ENCODE peak calls at places on chromosome 5, in eight cellular contexts. One of them, this sample, is unnamed.

GRCh38 chr5:66382152-66382551 is 214.0 kb upstream of the MAST4 start:
- DNase-seq in CD8-positive, alpha-beta memory T cell: no peak
- DNase-seq in BJ: no peak
- DNase-seq in AG04449: no peak
- DNase-seq in Peyer's patch: no peak
- DNase-seq in CD4-positive, alpha-beta memory T cell: no peak
- DNase-seq in bronchial epithelial cell: no peak
- DNase-seq in HCT116: no peak
- DNase-seq in this sample: no peak

GRCh38 chr5:180603076-180603591 is 11.8 kb upstream of the SCGB3A1 start:
- DNase-seq in bronchial epithelial cell: no peak
- DNase-seq in CD8-positive, alpha-beta memory T cell: no peak
- DNase-seq in CD4-positive, alpha-beta memory T cell: no peak
- DNase-seq in HCT116: no peak
- DNase-seq in BJ: no peak
- DNase-seq in Peyer's patch: no peak
- DNase-seq in AG04449: no peak
- DNase-seq in this sample: no peak

GRCh38 chr5:53642006-53642405 is 81.6 kb downstream of the NDUFS4 start:
- DNase-seq in HCT116: no peak
- DNase-seq in Peyer's patch: no peak
- DNase-seq in CD8-positive, alpha-beta memory T cell: no peak
- DNase-seq in bronchial epithelial cell: peak
- DNase-seq in BJ: peak
- DNase-seq in AG04449: no peak
- DNase-seq in CD4-positive, alpha-beta memory T cell: no peak
- DNase-seq in this sample: no peak

GRCh38 chr5:179240561-179240960 is 104.7 kb downstream of the ADAMTS2 start:
- DNase-seq in AG04449: no peak
- DNase-seq in bronchial epithelial cell: no peak
- DNase-seq in BJ: no peak
- DNase-seq in CD8-positive, alpha-beta memory T cell: no peak
- DNase-seq in CD4-positive, alpha-beta memory T cell: no peak
- DNase-seq in HCT116: no peak
- DNase-seq in Peyer's patch: no peak
- DNase-seq in this sample: no peak

GRCh38 chr5:149257875-149258705 is 13.6 kb upstream of the AFAP1L1 start:
- DNase-seq in CD4-positive, alpha-beta memory T cell: no peak
- DNase-seq in HCT116: no peak
- DNase-seq in AG04449: peak
- DNase-seq in Peyer's patch: no peak
- DNase-seq in bronchial epithelial cell: peak
- DNase-seq in CD8-positive, alpha-beta memory T cell: no peak
- DNase-seq in BJ: no peak
- DNase-seq in this sample: no peak

GRCh38 chr5:15992918-15993317 is 186.7 kb downstream of the MARCHF11 start:
- DNase-seq in CD8-positive, alpha-beta memory T cell: no peak
- DNase-seq in AG04449: no peak
- DNase-seq in HCT116: no peak
- DNase-seq in bronchial epithelial cell: peak
- DNase-seq in CD4-positive, alpha-beta memory T cell: no peak
- DNase-seq in Peyer's patch: no peak
- DNase-seq in BJ: no peak
- DNase-seq in this sample: no peak

GRCh38 chr5:77631166-77631582 is 7.3 kb downstream of the OTP start:
- DNase-seq in BJ: no peak
- DNase-seq in HCT116: no peak
- DNase-seq in CD8-positive, alpha-beta memory T cell: no peak
- DNase-seq in AG04449: no peak
- DNase-seq in Peyer's patch: no peak
- DNase-seq in bronchial epithelial cell: no peak
- DNase-seq in CD4-positive, alpha-beta memory T cell: peak
- DNase-seq in this sample: no peak

GRCh38 chr5:73303139-73304079 is 130.4 kb downstream of the TMEM174 start:
- DNase-seq in bronchial epithelial cell: no peak
- DNase-seq in HCT116: no peak
- DNase-seq in CD8-positive, alpha-beta memory T cell: no peak
- DNase-seq in AG04449: no peak
- DNase-seq in Peyer's patch: no peak
- DNase-seq in BJ: no peak
- DNase-seq in CD4-positive, alpha-beta memory T cell: no peak
- DNase-seq in this sample: no peak

GRCh38 chr5:35229076-35230042 is 928 bp downstream of the PRLR start:
- DNase-seq in CD8-positive, alpha-beta memory T cell: no peak
- DNase-seq in CD4-positive, alpha-beta memory T cell: no peak
- DNase-seq in Peyer's patch: no peak
- DNase-seq in bronchial epithelial cell: no peak
- DNase-seq in HCT116: no peak
- DNase-seq in AG04449: no peak
- DNase-seq in BJ: no peak
- DNase-seq in this sample: no peak

GRCh38 chr5:157548513-157549282 is 26.9 kb downstream of the ADAM19 start:
- DNase-seq in AG04449: peak
- DNase-seq in CD4-positive, alpha-beta memory T cell: no peak
- DNase-seq in CD8-positive, alpha-beta memory T cell: no peak
- DNase-seq in Peyer's patch: no peak
- DNase-seq in BJ: peak
- DNase-seq in bronchial epithelial cell: peak
- DNase-seq in HCT116: no peak
- DNase-seq in this sample: no peak

GRCh38 chr5:125602184-125602583 is 821.0 kb upstream of the GRAMD2B start:
- DNase-seq in bronchial epithelial cell: no peak
- DNase-seq in BJ: no peak
- DNase-seq in CD4-positive, alpha-beta memory T cell: no peak
- DNase-seq in AG04449: no peak
- DNase-seq in CD8-positive, alpha-beta memory T cell: no peak
- DNase-seq in HCT116: no peak
- DNase-seq in Peyer's patch: no peak
- DNase-seq in this sample: peak

GRCh38 chr5:36880761-36881160 is 4.2 kb downstream of the NIPBL start:
- DNase-seq in CD8-positive, alpha-beta memory T cell: no peak
- DNase-seq in BJ: no peak
- DNase-seq in HCT116: no peak
- DNase-seq in Peyer's patch: no peak
- DNase-seq in bronchial epithelial cell: no peak
- DNase-seq in AG04449: no peak
- DNase-seq in CD4-positive, alpha-beta memory T cell: no peak
- DNase-seq in this sample: no peak

GRCh38 chr5:109964136-109964535 is 274.4 kb downstream of the MAN2A1 start:
- DNase-seq in bronchial epithelial cell: peak
- DNase-seq in AG04449: no peak
- DNase-seq in CD4-positive, alpha-beta memory T cell: no peak
- DNase-seq in Peyer's patch: no peak
- DNase-seq in CD8-positive, alpha-beta memory T cell: no peak
- DNase-seq in BJ: no peak
- DNase-seq in HCT116: no peak
- DNase-seq in this sample: no peak

GRCh38 chr5:14881826-14882225 is 10.2 kb upstream of the ANKH start:
- DNase-seq in CD4-positive, alpha-beta memory T cell: no peak
- DNase-seq in Peyer's patch: no peak
- DNase-seq in CD8-positive, alpha-beta memory T cell: no peak
- DNase-seq in bronchial epithelial cell: no peak
- DNase-seq in BJ: no peak
- DNase-seq in AG04449: no peak
- DNase-seq in HCT116: no peak
- DNase-seq in this sample: no peak

GRCh38 chr5:150458819-150459557 is 9.4 kb upstream of the RPS14 start:
- DNase-seq in CD4-positive, alpha-beta memory T cell: peak
- DNase-seq in BJ: no peak
- DNase-seq in HCT116: no peak
- DNase-seq in bronchial epithelial cell: peak
- DNase-seq in AG04449: no peak
- DNase-seq in Peyer's patch: peak
- DNase-seq in CD8-positive, alpha-beta memory T cell: peak
- DNase-seq in this sample: no peak

GRCh38 chr5:137137013-137137632 is 362.0 kb downstream of the SPOCK1 start:
- DNase-seq in CD8-positive, alpha-beta memory T cell: no peak
- DNase-seq in CD4-positive, alpha-beta memory T cell: no peak
- DNase-seq in bronchial epithelial cell: no peak
- DNase-seq in Peyer's patch: no peak
- DNase-seq in AG04449: no peak
- DNase-seq in HCT116: no peak
- DNase-seq in BJ: no peak
- DNase-seq in this sample: no peak

GRCh38 chr5:56638061-56638621 is 177.2 kb upstream of the MAP3K1 start:
- DNase-seq in CD8-positive, alpha-beta memory T cell: no peak
- DNase-seq in HCT116: no peak
- DNase-seq in BJ: no peak
- DNase-seq in Peyer's patch: no peak
- DNase-seq in CD4-positive, alpha-beta memory T cell: no peak
- DNase-seq in bronchial epithelial cell: no peak
- DNase-seq in AG04449: no peak
- DNase-seq in this sample: peak

GRCh38 chr5:56637321-56637920 is 177.9 kb upstream of the MAP3K1 start:
- DNase-seq in AG04449: no peak
- DNase-seq in CD4-positive, alpha-beta memory T cell: no peak
- DNase-seq in HCT116: no peak
- DNase-seq in BJ: no peak
- DNase-seq in CD8-positive, alpha-beta memory T cell: no peak
- DNase-seq in Peyer's patch: no peak
- DNase-seq in bronchial epithelial cell: no peak
- DNase-seq in this sample: no peak

GRCh38 chr5:56638768-56639238 is 176.5 kb upstream of the MAP3K1 start:
- DNase-seq in CD4-positive, alpha-beta memory T cell: no peak
- DNase-seq in HCT116: no peak
- DNase-seq in CD8-positive, alpha-beta memory T cell: no peak
- DNase-seq in BJ: no peak
- DNase-seq in Peyer's patch: no peak
- DNase-seq in AG04449: no peak
- DNase-seq in bronchial epithelial cell: peak
- DNase-seq in this sample: no peak

GRCh38 chr5:56640763-56641406 is 174.5 kb upstream of the MAP3K1 start:
- DNase-seq in Peyer's patch: peak
- DNase-seq in BJ: no peak
- DNase-seq in bronchial epithelial cell: peak
- DNase-seq in HCT116: no peak
- DNase-seq in CD4-positive, alpha-beta memory T cell: no peak
- DNase-seq in CD8-positive, alpha-beta memory T cell: no peak
- DNase-seq in AG04449: no peak
- DNase-seq in this sample: peak

GRCh38 chr5:56639491-56639890 is 175.9 kb upstream of the MAP3K1 start:
- DNase-seq in CD4-positive, alpha-beta memory T cell: no peak
- DNase-seq in BJ: no peak
- DNase-seq in Peyer's patch: no peak
- DNase-seq in HCT116: no peak
- DNase-seq in bronchial epithelial cell: no peak
- DNase-seq in CD8-positive, alpha-beta memory T cell: no peak
- DNase-seq in AG04449: no peak
- DNase-seq in this sample: no peak
- H3K4me3 ChIP-seq in CD4-positive, alpha-beta memory T cell: no peak
- H3K4me3 ChIP-seq in BJ: no peak
- H3K4me3 ChIP-seq in Peyer's patch: no peak
- H3K4me3 ChIP-seq in HCT116: no peak
- H3K4me3 ChIP-seq in bronchial epithelial cell: no peak
- H3K4me3 ChIP-seq in CD8-positive, alpha-beta memory T cell: no peak
- H3K4me3 ChIP-seq in AG04449: no peak
- H3K4me3 ChIP-seq in this sample: no peak

DNA sequence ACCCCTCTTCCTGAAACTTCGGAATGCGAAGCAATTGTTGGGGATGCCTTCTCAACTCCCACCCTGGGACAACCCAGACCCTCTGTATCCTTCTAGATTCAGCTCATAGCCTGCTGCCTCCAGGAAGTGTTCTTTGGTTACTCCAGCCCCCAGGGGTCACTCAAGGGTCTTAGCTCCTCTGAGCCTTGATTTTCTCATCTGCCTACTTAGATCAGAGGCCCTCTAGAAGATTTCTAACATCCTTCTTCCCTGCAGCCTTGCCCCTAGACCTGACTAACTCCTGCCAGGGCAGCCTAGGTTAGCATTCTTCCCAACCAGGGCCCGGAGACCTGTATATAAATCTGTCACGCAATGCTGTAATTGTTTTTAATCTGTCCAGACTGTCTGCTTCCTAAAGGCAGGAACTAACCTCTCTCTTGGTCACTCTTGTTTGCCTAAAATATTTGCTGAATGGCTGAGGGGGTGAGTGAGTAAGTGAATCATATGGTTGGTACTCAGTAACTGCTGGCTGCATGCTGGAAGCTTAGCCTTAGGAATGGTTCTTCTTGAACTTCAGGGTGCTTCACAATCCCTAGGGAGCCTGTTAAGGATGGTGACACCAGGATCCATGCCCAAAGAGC is 8.2 kb downstream of the GALNT10 start:
- DNase-seq in CD4-positive, alpha-beta memory T cell: no peak
- DNase-seq in BJ: peak
- DNase-seq in AG04449: no peak
- DNase-seq in Peyer's patch: no peak
- DNase-seq in HCT116: no peak
- DNase-seq in CD8-positive, alpha-beta memory T cell: no peak
- DNase-seq in bronchial epithelial cell: peak
- DNase-seq in this sample: no peak
- H3K4me3 ChIP-seq in CD4-positive, alpha-beta memory T cell: no peak
- H3K4me3 ChIP-seq in BJ: no peak
- H3K4me3 ChIP-seq in AG04449: no peak
- H3K4me3 ChIP-seq in Peyer's patch: no peak
- H3K4me3 ChIP-seq in HCT116: no peak
- H3K4me3 ChIP-seq in CD8-positive, alpha-beta memory T cell: no peak
- H3K4me3 ChIP-seq in bronchial epithelial cell: no peak
- H3K4me3 ChIP-seq in this sample: no peak

GRCh38 chr5:178182158-178182876 is 4.9 kb downstream of the GMCL2 start:
- DNase-seq in HCT116: no peak
- DNase-seq in CD8-positive, alpha-beta memory T cell: no peak
- DNase-seq in CD4-positive, alpha-beta memory T cell: no peak
- DNase-seq in Peyer's patch: peak
- DNase-seq in bronchial epithelial cell: no peak
- DNase-seq in BJ: no peak
- DNase-seq in AG04449: no peak
- DNase-seq in this sample: no peak
- H3K4me3 ChIP-seq in HCT116: no peak
- H3K4me3 ChIP-seq in CD8-positive, alpha-beta memory T cell: no peak
- H3K4me3 ChIP-seq in CD4-positive, alpha-beta memory T cell: no peak
- H3K4me3 ChIP-seq in Peyer's patch: no peak
- H3K4me3 ChIP-seq in bronchial epithelial cell: no peak
- H3K4me3 ChIP-seq in BJ: no peak
- H3K4me3 ChIP-seq in AG04449: no peak
- H3K4me3 ChIP-seq in this sample: no peak

GRCh38 chr5:123089572-123089970 is 530 bp downstream of the PRDM6 start:
- DNase-seq in Peyer's patch: no peak
- DNase-seq in BJ: no peak
- DNase-seq in HCT116: no peak
- DNase-seq in AG04449: no peak
- DNase-seq in CD4-positive, alpha-beta memory T cell: no peak
- DNase-seq in CD8-positive, alpha-beta memory T cell: no peak
- DNase-seq in bronchial epithelial cell: no peak
- DNase-seq in this sample: no peak

GRCh38 chr5:123091258-123091987 is 2.4 kb downstream of the PRDM6 start:
- DNase-seq in bronchial epithelial cell: peak
- DNase-seq in BJ: no peak
- DNase-seq in HCT116: no peak
- DNase-seq in CD4-positive, alpha-beta memory T cell: no peak
- DNase-seq in CD8-positive, alpha-beta memory T cell: no peak
- DNase-seq in AG04449: no peak
- DNase-seq in Peyer's patch: no peak
- DNase-seq in this sample: no peak

GRCh38 chr5:123091988-123092583 is 3.0 kb downstream of the PRDM6 start:
- DNase-seq in AG04449: no peak
- DNase-seq in HCT116: no peak
- DNase-seq in BJ: no peak
- DNase-seq in bronchial epithelial cell: no peak
- DNase-seq in Peyer's patch: no peak
- DNase-seq in CD8-positive, alpha-beta memory T cell: no peak
- DNase-seq in CD4-positive, alpha-beta memory T cell: no peak
- DNase-seq in this sample: no peak

GRCh38 chr5:123089971-123090640 is 1.1 kb downstream of the PRDM6 start:
- DNase-seq in HCT116: no peak
- DNase-seq in CD8-positive, alpha-beta memory T cell: no peak
- DNase-seq in Peyer's patch: no peak
- DNase-seq in AG04449: no peak
- DNase-seq in CD4-positive, alpha-beta memory T cell: no peak
- DNase-seq in BJ: no peak
- DNase-seq in bronchial epithelial cell: no peak
- DNase-seq in this sample: no peak

GRCh38 chr5:123090641-123091257 is 1.7 kb downstream of the PRDM6 start:
- DNase-seq in HCT116: no peak
- DNase-seq in CD8-positive, alpha-beta memory T cell: no peak
- DNase-seq in bronchial epithelial cell: no peak
- DNase-seq in CD4-positive, alpha-beta memory T cell: no peak
- DNase-seq in Peyer's patch: no peak
- DNase-seq in AG04449: no peak
- DNase-seq in BJ: no peak
- DNase-seq in this sample: no peak
- H3K4me3 ChIP-seq in HCT116: no peak
- H3K4me3 ChIP-seq in CD8-positive, alpha-beta memory T cell: no peak
- H3K4me3 ChIP-seq in bronchial epithelial cell: no peak
- H3K4me3 ChIP-seq in CD4-positive, alpha-beta memory T cell: no peak
- H3K4me3 ChIP-seq in Peyer's patch: peak
- H3K4me3 ChIP-seq in AG04449: peak
- H3K4me3 ChIP-seq in BJ: no peak
- H3K4me3 ChIP-seq in this sample: no peak